ENCODE peak calls at places on chromosomes 7 and 10, in ten cellular contexts. X is cardiac muscle cell; N is BJ; Z is ovary; O is fibroblast of lung; B is colonic mucosa; Y is sigmoid colon; M is tibial artery; F is CD8-positive, alpha-beta T cell; G is mammary epithelial cell. H is an unnamed sample. For H3K36me3 and H3K27me3, the result is how much of the 10 kb centered on the place peaks cover.

GRCh38 chr10:48935141-48935540 is 4.5 kb downstream of the LRRC18 start:
- DNase-seq in B (no peak), F (no peak), N (no peak), X (no peak), Z (no peak), O (peak), G (no peak), Y (no peak), M (no peak), H (no peak)

GRCh38 chr7:34096777-34097176 is 191.4 kb downstream of the BMPER start:
- DNase-seq in O (peak), N (no peak), G (no peak), Z (no peak), M (no peak), X (no peak), Y (no peak), B (no peak), F (no peak), H (no peak)

GRCh38 chr7:15323545-15323944 is 238.3 kb downstream of the AGMO start:
- DNase-seq in M (no peak), G (no peak), Z (no peak), F (no peak), B (no peak), X (no peak), N (no peak), Y (peak), O (no peak), H (no peak)

GRCh38 chr10:80356563-80356999 is at the start of the genes DYDC1 and DYDC2:
- DNase-seq in G (peak), Y (peak), X (peak), O (peak), Z (peak), B (peak), M (no peak), F (no peak), N (no peak), H (no peak)

GRCh38 chr7:87391020-87391701 is 45.7 kb downstream of the CROT start:
- DNase-seq in B (no peak), O (no peak), G (no peak), Z (no peak), F (no peak), M (no peak), N (no peak), Y (no peak), X (no peak), H (no peak)

GRCh38 chr7:140605337-140605736 is 35.3 kb downstream of the DENND2A start:
- DNase-seq in X (no peak), O (peak), Z (no peak), G (no peak), N (no peak), B (no peak), Y (no peak), M (no peak), F (no peak), H (peak)

GRCh38 chr10:78964952-78965633 is 103.7 kb upstream of the ZMIZ1 start:
- DNase-seq in Z (no peak), Y (peak), O (peak), F (no peak), X (peak), N (no peak), M (no peak), G (peak), B (no peak), H (peak)

GRCh38 chr10:70776455-70777005 is 8.6 kb downstream of the TBATA start:
- DNase-seq in Y (no peak), N (no peak), Z (no peak), F (no peak), G (no peak), B (no peak), O (no peak), M (no peak), X (no peak), H (no peak)

GRCh38 chr10:116371737-116372136 is 47.5 kb downstream of the CCDC172 start:
- DNase-seq in B (no peak), O (no peak), F (no peak), X (no peak), Z (no peak), M (no peak), Y (no peak), G (no peak), N (no peak), H (no peak)

GRCh38 chr7:140697447-140698143 is 1.1 kb downstream of the NDUFB2 start:
- DNase-seq in N (no peak), Z (no peak), G (no peak), O (peak), B (no peak), M (no peak), F (no peak), Y (no peak), X (no peak), H (no peak)

GRCh38 chr10:14282271-14282670 is 48.5 kb downstream of the FRMD4A start:
- DNase-seq in N (peak), O (peak), B (no peak), G (peak), X (no peak), M (no peak), Z (no peak), Y (no peak), F (no peak), H (peak)

GRCh38 chr7:149005427-149006344 is 22.6 kb downstream of the PDIA4 start:
- DNase-seq in G (peak), O (peak), X (peak), Z (peak), Y (peak), F (peak), M (peak), B (peak), N (no peak), H (peak)
- H3K36me3 ChIP-seq in G (under half), O (under half), X (under half), Z (under half), Y (under half), F (under half), M (half or more), B (under half), N (under half), H (half or more)

GRCh38 chr7:2217716-2218443 is 14.9 kb downstream of the MAD1L1 start:
- DNase-seq in N (no peak), B (no peak), X (no peak), F (no peak), M (no peak), G (no peak), Z (no peak), Y (no peak), O (peak), H (no peak)
- H3K27me3 ChIP-seq in N (under half), B (under half), X (under half), F (under half), M (under half), G (under half), Z (under half), Y (under half), O (under half), H (under half)

DNA sequence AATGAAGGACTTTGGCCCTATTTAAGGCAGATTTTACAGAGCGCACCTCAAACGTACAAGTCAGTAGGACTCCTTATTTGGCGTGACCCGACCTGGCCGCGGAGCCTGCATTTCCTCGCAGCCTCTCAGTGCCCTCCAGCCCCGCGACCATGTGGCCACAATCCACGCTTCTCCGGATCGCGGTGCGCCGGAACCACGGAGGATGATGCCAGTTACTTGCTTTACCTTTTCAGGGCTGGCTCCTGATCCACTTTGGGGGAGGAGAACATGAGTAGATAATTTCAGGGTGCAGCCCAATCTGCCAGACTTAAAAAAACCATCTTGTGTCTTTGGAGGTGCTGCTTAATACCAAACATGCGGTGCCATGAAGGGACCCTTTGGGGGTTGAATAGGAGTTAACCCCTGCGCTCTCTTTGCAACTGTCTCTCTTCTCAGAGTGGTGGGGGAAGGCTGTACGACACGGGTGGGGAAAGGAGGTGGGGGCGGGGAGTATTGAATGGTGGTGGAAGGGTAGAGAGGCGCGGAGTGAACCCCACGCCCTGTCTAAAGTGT is 1.5 kb downstream of the FRAT1 start:
- DNase-seq in M (no peak), B (peak), N (no peak), G (no peak), F (no peak), X (peak), Y (no peak), O (no peak), Z (no peak), H (no peak)
- H3K4me3 ChIP-seq in M (peak), B (peak), N (no peak), G (peak), F (peak), X (peak), Y (peak), O (peak), Z (peak), H (peak)

GRCh38 chr10:28555358-28555757 is 22.4 kb downstream of the WAC start:
- DNase-seq in X (no peak), G (no peak), B (no peak), N (no peak), F (no peak), O (no peak), M (no peak), Y (no peak), Z (no peak), H (no peak)

GRCh38 chr10:28556142-28556541 is 23.2 kb downstream of the WAC start:
- DNase-seq in Z (no peak), G (no peak), O (no peak), Y (no peak), M (no peak), B (no peak), N (no peak), F (no peak), X (no peak), H (no peak)

GRCh38 chr10:28552775-28553174 is 19.9 kb downstream of the WAC start:
- DNase-seq in G (no peak), B (no peak), X (no peak), M (no peak), N (no peak), F (no peak), Z (no peak), Y (no peak), O (no peak), H (no peak)

GRCh38 chr10:28553963-28554362 is 21.0 kb downstream of the WAC start:
- DNase-seq in X (no peak), G (no peak), B (no peak), N (no peak), F (no peak), O (no peak), Y (no peak), Z (no peak), M (no peak), H (no peak)

GRCh38 chr10:28554952-28555351 is 22.0 kb downstream of the WAC start:
- DNase-seq in F (no peak), O (no peak), G (no peak), M (no peak), B (no peak), Z (no peak), X (no peak), Y (no peak), N (no peak), H (no peak)
- H3K36me3 ChIP-seq in F (under half), O (under half), G (under half), M (under half), B (under half), Z (under half), X (under half), Y (under half), N (under half), H (under half)

DNA sequence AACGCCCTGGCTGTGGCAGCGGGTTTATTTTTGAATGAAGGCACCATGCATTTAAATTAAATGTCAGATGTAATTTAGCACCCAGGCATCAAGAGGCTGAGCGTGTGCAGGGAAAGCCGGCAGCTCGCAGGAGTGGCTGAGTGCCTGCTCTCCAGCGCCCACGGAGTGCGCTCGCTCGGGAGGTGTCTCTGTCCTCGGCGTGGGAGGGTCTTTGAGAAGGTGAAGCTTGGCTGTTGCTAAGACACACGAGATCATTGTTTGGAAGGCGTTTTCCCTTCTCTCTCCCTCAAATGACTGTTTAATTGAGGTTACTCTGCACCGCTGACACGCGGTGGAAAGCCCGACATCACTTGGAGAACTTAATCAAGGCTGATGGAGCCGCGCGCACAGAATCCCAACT is 414.5 kb downstream of the DNAJB6 start:
- DNase-seq in G (no peak), F (no peak), M (no peak), O (no peak), Y (no peak), X (no peak), B (no peak), N (no peak), Z (no peak), H (no peak)
- H3K27me3 ChIP-seq in G (under half), F (under half), M (under half), O (under half), Y (under half), X (under half), B (under half), N (under half), Z (under half), H (under half)

GRCh38 chr7:92634125-92634710 is 44.0 kb upstream of the FAM133B start:
- DNase-seq in Z (no peak), F (no peak), G (no peak), X (no peak), B (no peak), M (no peak), N (no peak), O (peak), Y (no peak), H (no peak)

GRCh38 chr7:92636018-92636560 is 45.9 kb upstream of the FAM133B start:
- DNase-seq in X (no peak), N (no peak), F (no peak), Y (no peak), M (no peak), G (no peak), Z (no peak), O (peak), B (no peak), H (no peak)

GRCh38 chr7:92633211-92633906 is 43.2 kb upstream of the FAM133B start:
- DNase-seq in N (peak), Z (no peak), Y (no peak), M (peak), G (peak), X (no peak), F (no peak), B (peak), O (peak), H (peak)

GRCh38 chr7:92634924-92635519 is 44.8 kb upstream of the FAM133B start:
- DNase-seq in B (peak), X (no peak), G (peak), Y (no peak), F (no peak), M (no peak), Z (no peak), O (peak), N (peak), H (peak)

GRCh38 chr7:92635538-92635937 is 45.3 kb upstream of the FAM133B start:
- DNase-seq in F (no peak), B (no peak), M (no peak), N (no peak), Y (no peak), X (no peak), Z (no peak), O (no peak), G (no peak), H (no peak)
- H3K4me3 ChIP-seq in F (no peak), B (no peak), M (no peak), N (no peak), Y (no peak), X (no peak), Z (no peak), O (no peak), G (no peak), H (no peak)

GRCh38 chr10:62056660-62057059 is 155.2 kb downstream of the ARID5B start:
- DNase-seq in M (no peak), O (no peak), N (no peak), X (no peak), Z (no peak), G (no peak), F (no peak), Y (no peak), B (no peak), H (no peak)

GRCh38 chr10:62057872-62058271 is 156.4 kb downstream of the ARID5B start:
- DNase-seq in M (no peak), F (no peak), Y (no peak), G (no peak), N (no peak), O (no peak), Z (no peak), B (no peak), X (no peak), H (no peak)

GRCh38 chr10:62054825-62055224 is 153.3 kb downstream of the ARID5B start:
- DNase-seq in N (no peak), Y (no peak), M (no peak), Z (no peak), X (no peak), F (no peak), G (no peak), B (no peak), O (no peak), H (no peak)

GRCh38 chr10:62057359-62057758 is 155.9 kb downstream of the ARID5B start:
- DNase-seq in O (no peak), X (no peak), Z (no peak), F (no peak), B (no peak), G (no peak), N (no peak), M (no peak), Y (no peak), H (no peak)

DNA sequence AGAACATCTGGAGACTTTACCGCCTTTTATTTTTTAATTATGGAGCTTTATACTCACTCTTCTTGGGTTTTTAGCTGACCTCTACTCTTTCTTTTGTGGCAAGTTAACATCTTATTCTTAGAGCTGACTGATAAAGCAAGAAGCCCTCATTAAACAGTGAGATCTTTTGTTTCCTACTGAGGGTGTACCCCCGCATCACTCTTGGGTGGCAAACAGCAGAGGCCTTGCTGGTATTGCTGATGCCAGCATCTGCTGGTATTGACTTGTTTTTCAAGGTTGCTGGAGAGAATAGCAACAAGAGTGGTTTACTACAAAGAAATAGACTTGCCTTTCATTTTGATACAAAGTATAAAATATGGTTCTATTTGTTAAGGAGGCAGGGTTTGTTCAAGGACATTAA is 154.7 kb downstream of the ARID5B start:
- DNase-seq in G (no peak), O (no peak), N (no peak), Y (no peak), F (no peak), M (no peak), Z (no peak), B (no peak), X (no peak), H (no peak)
- H3K36me3 ChIP-seq in G (under half), O (under half), N (under half), Y (under half), F (under half), M (half or more), Z (under half), B (under half), X (under half), H (half or more)

GRCh38 chr7:156651472-156651871 is 10.9 kb downstream of the RNF32 start:
- DNase-seq in M (no peak), O (no peak), N (no peak), F (no peak), Y (no peak), X (no peak), G (no peak), Z (no peak), B (no peak), H (no peak)

GRCh38 chr7:156654511-156655231 is 14.1 kb downstream of the RNF32 start:
- DNase-seq in X (no peak), Y (no peak), O (no peak), B (no peak), Z (no peak), F (no peak), M (no peak), G (no peak), N (no peak), H (no peak)

GRCh38 chr7:156655983-156656382 is 15.4 kb downstream of the RNF32 start:
- DNase-seq in G (no peak), Y (no peak), N (no peak), Z (no peak), F (no peak), O (no peak), M (no peak), X (no peak), B (no peak), H (no peak)

GRCh38 chr7:156655232-156655628 is 14.7 kb downstream of the RNF32 start:
- DNase-seq in G (no peak), Z (no peak), F (no peak), M (no peak), N (no peak), O (no peak), Y (no peak), X (no peak), B (no peak), H (no peak)

DNA sequence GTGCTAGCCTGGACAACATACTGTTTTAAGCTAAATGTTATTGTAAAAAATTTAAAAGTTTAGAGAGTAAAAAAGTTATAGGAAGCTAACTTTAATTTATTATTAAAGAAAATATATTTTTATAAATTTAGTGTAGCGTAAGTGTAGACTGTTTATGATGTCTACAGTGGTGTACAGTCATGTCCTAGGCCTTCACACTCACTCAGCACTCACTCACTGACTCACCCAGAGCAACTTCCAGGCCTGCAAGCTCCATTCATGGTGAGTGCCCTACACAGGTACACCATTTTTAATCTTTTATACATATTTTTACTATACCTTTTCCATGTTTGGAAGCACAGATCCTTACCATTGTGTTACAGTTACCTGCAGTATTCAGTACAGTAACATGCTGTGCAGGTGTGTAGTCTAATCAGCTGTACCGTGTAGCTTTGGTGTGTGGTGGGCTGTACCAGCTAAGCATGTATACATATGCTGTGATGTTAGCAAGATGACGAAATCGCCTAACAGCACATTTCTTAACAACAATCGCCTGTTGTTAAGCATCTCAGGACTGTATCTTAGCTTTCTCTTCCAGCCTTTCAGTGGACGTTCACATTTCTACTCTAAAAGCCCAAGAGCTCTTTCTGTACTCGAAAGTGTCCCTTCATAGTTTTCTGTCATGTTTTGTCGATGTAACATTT is 12.5 kb downstream of the RNF32 start:
- DNase-seq in F (no peak), M (no peak), N (no peak), X (no peak), Y (no peak), G (peak), O (peak), B (no peak), Z (no peak), H (peak)
- H3K27me3 ChIP-seq in F (under half), M (under half), N (under half), X (under half), Y (under half), G (under half), O (under half), B (under half), Z (under half), H (under half)

H was measured in brain microvascular endothelial cell.